ENCODE peak calls at places on chromosomes 13 and 19, in eight cellular contexts. One of them, this sample, is unnamed.

GRCh38 chr13:112325142-112325808 is 50.9 kb upstream of the SPACA7 start:
- DNase-seq in thyroid gland: no peak
- DNase-seq in fibroblast of pulmonary artery: no peak
- DNase-seq in progenitor cell of endocrine pancreas: no peak
- DNase-seq in WTC11: no peak
- DNase-seq in Peyer's patch: no peak
- DNase-seq in foreskin fibroblast: no peak
- DNase-seq in colonic mucosa: no peak
- DNase-seq in this sample: no peak

GRCh38 chr19:37932985-37933953 is 26.3 kb downstream of the SIPA1L3 start:
- DNase-seq in foreskin fibroblast: peak
- DNase-seq in thyroid gland: peak
- DNase-seq in colonic mucosa: peak
- DNase-seq in progenitor cell of endocrine pancreas: no peak
- DNase-seq in Peyer's patch: peak
- DNase-seq in WTC11: peak
- DNase-seq in fibroblast of pulmonary artery: peak
- DNase-seq in this sample: peak

GRCh38 chr19:40466219-40467006 is at the start of gene SPTBN4:
- DNase-seq in WTC11: no peak
- DNase-seq in progenitor cell of endocrine pancreas: no peak
- DNase-seq in Peyer's patch: no peak
- DNase-seq in fibroblast of pulmonary artery: no peak
- DNase-seq in colonic mucosa: peak
- DNase-seq in foreskin fibroblast: peak
- DNase-seq in thyroid gland: peak
- DNase-seq in this sample: no peak

GRCh38 chr13:91162180-91162579 is 185.3 kb upstream of the MIR17HG start:
- DNase-seq in foreskin fibroblast: no peak
- DNase-seq in Peyer's patch: no peak
- DNase-seq in WTC11: peak
- DNase-seq in fibroblast of pulmonary artery: no peak
- DNase-seq in colonic mucosa: no peak
- DNase-seq in progenitor cell of endocrine pancreas: no peak
- DNase-seq in thyroid gland: no peak
- DNase-seq in this sample: no peak

GRCh38 chr13:29901714-29902631 is 51.6 kb upstream of the UBL3 start:
- DNase-seq in foreskin fibroblast: peak
- DNase-seq in progenitor cell of endocrine pancreas: no peak
- DNase-seq in thyroid gland: peak
- DNase-seq in colonic mucosa: peak
- DNase-seq in WTC11: no peak
- DNase-seq in fibroblast of pulmonary artery: peak
- DNase-seq in Peyer's patch: no peak
- DNase-seq in this sample: peak

GRCh38 chr19:49951806-49952474 is 9.0 kb downstream of the SIGLEC11 start:
- DNase-seq in WTC11: no peak
- DNase-seq in foreskin fibroblast: no peak
- DNase-seq in progenitor cell of endocrine pancreas: no peak
- DNase-seq in thyroid gland: no peak
- DNase-seq in fibroblast of pulmonary artery: no peak
- DNase-seq in Peyer's patch: no peak
- DNase-seq in colonic mucosa: no peak
- DNase-seq in this sample: no peak

GRCh38 chr19:18743281-18743825 is 47.8 kb downstream of the COMP start:
- DNase-seq in progenitor cell of endocrine pancreas: no peak
- DNase-seq in WTC11: no peak
- DNase-seq in fibroblast of pulmonary artery: peak
- DNase-seq in Peyer's patch: peak
- DNase-seq in thyroid gland: peak
- DNase-seq in colonic mucosa: peak
- DNase-seq in foreskin fibroblast: peak
- DNase-seq in this sample: no peak

GRCh38 chr13:67769987-67770341 is 539.8 kb upstream of the PCDH9 start:
- DNase-seq in WTC11: no peak
- DNase-seq in progenitor cell of endocrine pancreas: no peak
- DNase-seq in Peyer's patch: no peak
- DNase-seq in fibroblast of pulmonary artery: no peak
- DNase-seq in foreskin fibroblast: no peak
- DNase-seq in colonic mucosa: no peak
- DNase-seq in thyroid gland: no peak
- DNase-seq in this sample: no peak

GRCh38 chr19:47239152-47239551 is 8.2 kb upstream of the BBC3 start:
- DNase-seq in foreskin fibroblast: peak
- DNase-seq in progenitor cell of endocrine pancreas: no peak
- DNase-seq in colonic mucosa: no peak
- DNase-seq in Peyer's patch: no peak
- DNase-seq in thyroid gland: no peak
- DNase-seq in WTC11: no peak
- DNase-seq in fibroblast of pulmonary artery: no peak
- DNase-seq in this sample: no peak

GRCh38 chr13:84050551-84050950 is 168.3 kb upstream of the SLITRK1 start:
- DNase-seq in foreskin fibroblast: no peak
- DNase-seq in thyroid gland: no peak
- DNase-seq in colonic mucosa: no peak
- DNase-seq in progenitor cell of endocrine pancreas: no peak
- DNase-seq in WTC11: no peak
- DNase-seq in Peyer's patch: no peak
- DNase-seq in fibroblast of pulmonary artery: no peak
- DNase-seq in this sample: no peak

GRCh38 chr19:15538774-15539173 is 30.4 kb downstream of the CYP4F22 start:
- DNase-seq in WTC11: no peak
- DNase-seq in colonic mucosa: no peak
- DNase-seq in progenitor cell of endocrine pancreas: no peak
- DNase-seq in fibroblast of pulmonary artery: peak
- DNase-seq in Peyer's patch: no peak
- DNase-seq in foreskin fibroblast: peak
- DNase-seq in thyroid gland: no peak
- DNase-seq in this sample: no peak

GRCh38 chr19:49854861-49855263 is 3.9 kb downstream of the PTOV1 start:
- DNase-seq in WTC11: no peak
- DNase-seq in progenitor cell of endocrine pancreas: no peak
- DNase-seq in foreskin fibroblast: no peak
- DNase-seq in fibroblast of pulmonary artery: no peak
- DNase-seq in thyroid gland: no peak
- DNase-seq in Peyer's patch: peak
- DNase-seq in colonic mucosa: peak
- DNase-seq in this sample: no peak

GRCh38 chr19:33443638-33444195 is 70.2 kb downstream of the CEBPG start:
- DNase-seq in fibroblast of pulmonary artery: no peak
- DNase-seq in thyroid gland: no peak
- DNase-seq in WTC11: no peak
- DNase-seq in progenitor cell of endocrine pancreas: no peak
- DNase-seq in Peyer's patch: no peak
- DNase-seq in colonic mucosa: no peak
- DNase-seq in foreskin fibroblast: no peak
- DNase-seq in this sample: no peak

GRCh38 chr19:31553112-31553843 is 204.0 kb upstream of the TSHZ3 start:
- DNase-seq in Peyer's patch: no peak
- DNase-seq in colonic mucosa: no peak
- DNase-seq in fibroblast of pulmonary artery: no peak
- DNase-seq in thyroid gland: no peak
- DNase-seq in progenitor cell of endocrine pancreas: no peak
- DNase-seq in WTC11: no peak
- DNase-seq in foreskin fibroblast: no peak
- DNase-seq in this sample: no peak

GRCh38 chr19:38655148-38655824 is 7.8 kb downstream of the ACTN4 start:
- DNase-seq in WTC11: no peak
- DNase-seq in Peyer's patch: no peak
- DNase-seq in thyroid gland: no peak
- DNase-seq in foreskin fibroblast: peak
- DNase-seq in colonic mucosa: no peak
- DNase-seq in fibroblast of pulmonary artery: no peak
- DNase-seq in progenitor cell of endocrine pancreas: no peak
- DNase-seq in this sample: no peak

GRCh38 chr19:5703819-5704818 is 14.0 kb downstream of the RPL36 start:
- DNase-seq in Peyer's patch: no peak
- DNase-seq in WTC11: no peak
- DNase-seq in thyroid gland: no peak
- DNase-seq in foreskin fibroblast: no peak
- DNase-seq in progenitor cell of endocrine pancreas: no peak
- DNase-seq in fibroblast of pulmonary artery: no peak
- DNase-seq in colonic mucosa: no peak
- DNase-seq in this sample: no peak

GRCh38 chr13:56561327-56561726 is 579.4 kb upstream of the PRR20A start:
- DNase-seq in foreskin fibroblast: no peak
- DNase-seq in fibroblast of pulmonary artery: peak
- DNase-seq in colonic mucosa: no peak
- DNase-seq in Peyer's patch: no peak
- DNase-seq in WTC11: no peak
- DNase-seq in thyroid gland: no peak
- DNase-seq in progenitor cell of endocrine pancreas: no peak
- DNase-seq in this sample: peak

GRCh38 chr13:29969286-29969685 is 118.9 kb upstream of the UBL3 start:
- DNase-seq in colonic mucosa: no peak
- DNase-seq in fibroblast of pulmonary artery: peak
- DNase-seq in WTC11: no peak
- DNase-seq in progenitor cell of endocrine pancreas: no peak
- DNase-seq in thyroid gland: no peak
- DNase-seq in Peyer's patch: no peak
- DNase-seq in foreskin fibroblast: peak
- DNase-seq in this sample: no peak

GRCh38 chr13:48412100-48412556 is 785 bp downstream of the LPAR6 start:
- DNase-seq in progenitor cell of endocrine pancreas: no peak
- DNase-seq in WTC11: no peak
- DNase-seq in fibroblast of pulmonary artery: no peak
- DNase-seq in thyroid gland: no peak
- DNase-seq in Peyer's patch: no peak
- DNase-seq in colonic mucosa: no peak
- DNase-seq in foreskin fibroblast: peak
- DNase-seq in this sample: no peak

GRCh38 chr19:30322641-30323320 is 49.4 kb upstream of the ZNF536 start:
- DNase-seq in foreskin fibroblast: no peak
- DNase-seq in fibroblast of pulmonary artery: no peak
- DNase-seq in Peyer's patch: no peak
- DNase-seq in progenitor cell of endocrine pancreas: no peak
- DNase-seq in colonic mucosa: no peak
- DNase-seq in thyroid gland: no peak
- DNase-seq in WTC11: no peak
- DNase-seq in this sample: no peak

GRCh38 chr19:41014643-41015042 is 23.6 kb downstream of the CYP2B6 start:
- DNase-seq in colonic mucosa: no peak
- DNase-seq in WTC11: no peak
- DNase-seq in fibroblast of pulmonary artery: no peak
- DNase-seq in progenitor cell of endocrine pancreas: no peak
- DNase-seq in Peyer's patch: no peak
- DNase-seq in thyroid gland: no peak
- DNase-seq in foreskin fibroblast: no peak
- DNase-seq in this sample: no peak

GRCh38 chr19:50722248-50723013 is 733 bp upstream of the CLEC11A start:
- DNase-seq in thyroid gland: no peak
- DNase-seq in foreskin fibroblast: peak
- DNase-seq in fibroblast of pulmonary artery: no peak
- DNase-seq in WTC11: no peak
- DNase-seq in Peyer's patch: no peak
- DNase-seq in progenitor cell of endocrine pancreas: no peak
- DNase-seq in colonic mucosa: no peak
- DNase-seq in this sample: no peak

GRCh38 chr19:35344511-35345031 is 3.1 kb upstream of the FFAR1 start:
- DNase-seq in fibroblast of pulmonary artery: no peak
- DNase-seq in colonic mucosa: no peak
- DNase-seq in WTC11: no peak
- DNase-seq in Peyer's patch: no peak
- DNase-seq in foreskin fibroblast: no peak
- DNase-seq in thyroid gland: no peak
- DNase-seq in progenitor cell of endocrine pancreas: no peak
- DNase-seq in this sample: no peak

GRCh38 chr19:46985532-46986415 is 33.9 kb upstream of the NPAS1 start:
- DNase-seq in progenitor cell of endocrine pancreas: no peak
- DNase-seq in Peyer's patch: no peak
- DNase-seq in colonic mucosa: no peak
- DNase-seq in thyroid gland: no peak
- DNase-seq in fibroblast of pulmonary artery: no peak
- DNase-seq in WTC11: no peak
- DNase-seq in foreskin fibroblast: no peak
- DNase-seq in this sample: no peak

GRCh38 chr19:46975918-46976782 is 43.5 kb upstream of the NPAS1 start:
- DNase-seq in colonic mucosa: peak
- DNase-seq in thyroid gland: peak
- DNase-seq in fibroblast of pulmonary artery: peak
- DNase-seq in progenitor cell of endocrine pancreas: peak
- DNase-seq in WTC11: peak
- DNase-seq in Peyer's patch: peak
- DNase-seq in foreskin fibroblast: peak
- DNase-seq in this sample: peak

GRCh38 chr19:54415208-54415900 is at the start of gene TTYH1:
- DNase-seq in WTC11: peak
- DNase-seq in thyroid gland: no peak
- DNase-seq in foreskin fibroblast: no peak
- DNase-seq in Peyer's patch: no peak
- DNase-seq in colonic mucosa: no peak
- DNase-seq in fibroblast of pulmonary artery: no peak
- DNase-seq in progenitor cell of endocrine pancreas: peak
- DNase-seq in this sample: no peak
- TF ChIP-seq CTCF in WTC11: peak
- TF ChIP-seq CTCF in thyroid gland: no peak
- TF ChIP-seq CTCF in foreskin fibroblast: no peak
- TF ChIP-seq CTCF in Peyer's patch: no peak
- TF ChIP-seq CTCF in colonic mucosa: no peak
- TF ChIP-seq CTCF in fibroblast of pulmonary artery: no peak
- TF ChIP-seq CTCF in progenitor cell of endocrine pancreas: peak
- TF ChIP-seq CTCF in this sample: no peak

GRCh38 chr13:42498521-42498920 is 75.4 kb upstream of the TNFSF11 start:
- DNase-seq in fibroblast of pulmonary artery: no peak
- DNase-seq in foreskin fibroblast: no peak
- DNase-seq in WTC11: no peak
- DNase-seq in thyroid gland: no peak
- DNase-seq in colonic mucosa: no peak
- DNase-seq in progenitor cell of endocrine pancreas: no peak
- DNase-seq in Peyer's patch: no peak
- DNase-seq in this sample: no peak
- TF ChIP-seq CTCF in fibroblast of pulmonary artery: no peak
- TF ChIP-seq CTCF in foreskin fibroblast: no peak
- TF ChIP-seq CTCF in WTC11: no peak
- TF ChIP-seq CTCF in thyroid gland: no peak
- TF ChIP-seq CTCF in colonic mucosa: no peak
- TF ChIP-seq CTCF in progenitor cell of endocrine pancreas: no peak
- TF ChIP-seq CTCF in Peyer's patch: no peak
- TF ChIP-seq CTCF in this sample: no peak

GRCh38 chr13:81051873-81052272 is 710.9 kb upstream of the SPRY2 start:
- DNase-seq in WTC11: no peak
- DNase-seq in thyroid gland: no peak
- DNase-seq in Peyer's patch: no peak
- DNase-seq in fibroblast of pulmonary artery: peak
- DNase-seq in progenitor cell of endocrine pancreas: no peak
- DNase-seq in foreskin fibroblast: no peak
- DNase-seq in colonic mucosa: no peak
- DNase-seq in this sample: no peak
- TF ChIP-seq CTCF in WTC11: no peak
- TF ChIP-seq CTCF in thyroid gland: no peak
- TF ChIP-seq CTCF in Peyer's patch: no peak
- TF ChIP-seq CTCF in fibroblast of pulmonary artery: peak
- TF ChIP-seq CTCF in progenitor cell of endocrine pancreas: peak
- TF ChIP-seq CTCF in foreskin fibroblast: no peak
- TF ChIP-seq CTCF in colonic mucosa: no peak
- TF ChIP-seq CTCF in this sample: peak

DNA sequence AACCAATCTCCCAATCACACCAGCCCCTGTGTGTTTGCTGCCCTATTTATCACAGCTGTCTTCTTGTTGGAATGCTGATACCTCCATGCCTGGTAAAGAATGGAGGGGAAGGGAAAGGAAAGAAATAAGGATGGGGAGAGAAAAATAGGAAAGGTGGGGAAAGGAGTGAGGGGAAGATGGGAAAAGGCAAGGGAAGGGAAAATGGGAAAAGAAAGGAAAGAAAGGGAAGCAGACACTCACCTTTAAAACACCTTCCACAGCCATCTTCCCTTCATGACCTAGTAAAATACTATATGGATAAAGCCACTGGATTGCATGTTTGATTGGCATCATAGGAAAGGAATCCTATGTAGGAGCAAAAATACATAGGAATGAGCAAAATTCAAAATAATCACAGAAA is 77.8 kb downstream of the VWA8 start:
- DNase-seq in WTC11: no peak
- DNase-seq in thyroid gland: no peak
- DNase-seq in foreskin fibroblast: no peak
- DNase-seq in Peyer's patch: no peak
- DNase-seq in fibroblast of pulmonary artery: no peak
- DNase-seq in progenitor cell of endocrine pancreas: no peak
- DNase-seq in colonic mucosa: no peak
- DNase-seq in this sample: no peak
- TF ChIP-seq CTCF in WTC11: no peak
- TF ChIP-seq CTCF in thyroid gland: no peak
- TF ChIP-seq CTCF in foreskin fibroblast: no peak
- TF ChIP-seq CTCF in Peyer's patch: no peak
- TF ChIP-seq CTCF in fibroblast of pulmonary artery: no peak
- TF ChIP-seq CTCF in progenitor cell of endocrine pancreas: no peak
- TF ChIP-seq CTCF in colonic mucosa: no peak
- TF ChIP-seq CTCF in this sample: no peak